ENCODE peak calls at places on chromosomes 16 and 17, in ten cellular contexts. O is A549, B is activated B cell treated with CpG ODN at 0.5 μM for 24 hours, W is stomach, T is cardiac muscle cell, L is neural progenitor cell, D is kidney epithelial cell, J is coronary artery, Z is heart left ventricle, Q is sigmoid colon. E is an unnamed sample.

GRCh38 chr17:77619851-77620250 is 338.7 kb upstream of the TNRC6C start:
- DNase-seq in T (no peak), Q (peak; percentile 7), B (no peak), Z (no peak), W (no peak), J (no peak), D (no peak), O (peak; percentile 45), L (no peak), E (no peak)

GRCh38 chr16:46732561-46732960 is 15.6 kb downstream of the MYLK3 start:
- DNase-seq in B (no peak), Q (no peak), D (no peak), O (no peak), J (peak; percentile 62), T (no peak), L (no peak), Z (no peak), W (no peak), E (no peak)

GRCh38 chr17:5587431-5588032 is 3.2 kb upstream of the NLRP1 start:
- DNase-seq in B (no peak), Z (no peak), T (peak; percentile 79), Q (no peak), D (no peak), L (peak; percentile 85), W (no peak), J (no peak), O (peak; percentile 79), E (no peak)

GRCh38 chr17:45311762-45312476 is 4.9 kb downstream of the MAP3K14 start:
- DNase-seq in O (peak; percentile 59), J (no peak), L (no peak), D (peak; percentile 87), T (peak; percentile 27), Q (peak; percentile 86), Z (peak; percentile 74), W (peak; percentile 82), B (no peak), E (no peak)

GRCh38 chr17:40502716-40503115 is 1.3 kb upstream of the TNS4 start:
- DNase-seq in T (no peak), W (no peak), O (no peak), Q (peak; percentile 52), B (no peak), J (no peak), D (no peak), Z (no peak), L (no peak), E (no peak)

GRCh38 chr17:9307313-9307998 is 268.2 kb downstream of the STX8 start:
- DNase-seq in J (no peak), D (no peak), L (peak; percentile 24), B (no peak), T (no peak), Z (no peak), W (no peak), O (no peak), Q (no peak), E (no peak)

GRCh38 chr17:32909787-32910369 is 18.1 kb upstream of the TMEM98 start:
- DNase-seq in L (peak; percentile 82), D (peak; percentile 66), B (peak; percentile 22), Q (peak; percentile 79), W (peak; percentile 90), J (peak; percentile 84), O (peak; percentile 86), T (peak; percentile 87), Z (no peak), E (no peak)

GRCh38 chr16:10362077-10362863 is 23.6 kb upstream of the ATF7IP2 start:
- DNase-seq in D (no peak), L (no peak), Z (no peak), Q (no peak), B (no peak), W (no peak), T (no peak), J (no peak), O (no peak), E (no peak)

GRCh38 chr16:74999208-74999682 is 421 bp downstream of the ZNRF1 start:
- DNase-seq in Q (peak; percentile 73), Z (peak; percentile 68), J (no peak), T (no peak), O (no peak), L (no peak), D (no peak), B (peak; percentile 45), W (no peak), E (no peak)

GRCh38 chr17:63190821-63191220 is 224.8 kb downstream of the TANC2 start:
- DNase-seq in W (no peak), D (no peak), J (no peak), T (no peak), L (no peak), Z (no peak), B (no peak), Q (no peak), O (no peak), E (no peak)

GRCh38 chr17:61396586-61397085 is 3.0 kb upstream of the TBX2 start:
- DNase-seq in B (no peak), Q (no peak), O (no peak), T (peak; percentile 61), J (no peak), Z (no peak), W (no peak), L (no peak), D (no peak), E (no peak)

GRCh38 chr16:3744018-3744417 is 26.7 kb upstream of the TRAP1 start:
- DNase-seq in W (no peak), Z (no peak), L (no peak), T (no peak), J (no peak), D (no peak), B (no peak), O (no peak), Q (peak; percentile 46), E (no peak)
- TF ChIP-seq CTCF in W (no peak), Z (no peak), L (no peak), T (no peak), J (no peak), D (no peak), B (no peak), O (no peak), Q (no peak), E (no peak)

DNA sequence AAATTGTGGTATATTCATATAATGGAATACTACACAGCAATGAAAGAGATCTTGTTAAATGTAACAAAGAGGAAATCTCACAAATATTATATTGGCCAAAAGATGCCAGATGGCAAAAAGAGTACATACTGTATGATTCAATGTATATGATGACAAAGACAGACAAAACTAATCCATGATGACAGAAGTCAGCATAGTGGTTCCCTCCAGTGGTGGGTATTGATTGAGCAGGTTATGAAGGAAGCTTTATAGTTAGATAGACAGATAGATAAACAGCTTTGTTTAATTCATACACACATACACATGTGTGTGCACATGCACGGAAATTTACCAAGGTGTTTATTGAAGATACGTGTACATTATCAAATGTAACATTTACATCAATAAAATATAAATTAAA is 74.4 kb upstream of the SMIM36 start:
- DNase-seq in O (no peak), Z (no peak), T (no peak), B (no peak), D (no peak), W (no peak), L (no peak), J (no peak), Q (no peak), E (no peak)
- TF ChIP-seq CTCF in O (no peak), Z (no peak), T (no peak), B (no peak), D (no peak), W (no peak), L (no peak), J (no peak), Q (no peak), E (peak; percentile 46)

GRCh38 chr16:49952386-49952785 is 72.6 kb upstream of the CNEP1R1 start:
- DNase-seq in W (no peak), L (no peak), T (no peak), D (peak; percentile 21), B (no peak), O (peak; percentile 16), Q (peak; percentile 2), Z (no peak), J (no peak), E (no peak)

GRCh38 chr16:49947907-49948678 is 76.9 kb upstream of the CNEP1R1 start:
- DNase-seq in Q (no peak), B (no peak), L (no peak), O (no peak), W (no peak), T (no peak), Z (no peak), D (no peak), J (no peak), E (no peak)

GRCh38 chr16:49956915-49957314 is 68.1 kb upstream of the CNEP1R1 start:
- DNase-seq in J (no peak), B (no peak), W (no peak), L (no peak), Q (no peak), D (no peak), O (no peak), Z (no peak), T (no peak), E (no peak)

GRCh38 chr16:49951568-49952195 is 73.3 kb upstream of the CNEP1R1 start:
- DNase-seq in Q (peak; percentile 24), W (no peak), O (peak; percentile 4), Z (no peak), D (no peak), L (no peak), T (no peak), J (no peak), B (no peak), E (no peak)

DNA sequence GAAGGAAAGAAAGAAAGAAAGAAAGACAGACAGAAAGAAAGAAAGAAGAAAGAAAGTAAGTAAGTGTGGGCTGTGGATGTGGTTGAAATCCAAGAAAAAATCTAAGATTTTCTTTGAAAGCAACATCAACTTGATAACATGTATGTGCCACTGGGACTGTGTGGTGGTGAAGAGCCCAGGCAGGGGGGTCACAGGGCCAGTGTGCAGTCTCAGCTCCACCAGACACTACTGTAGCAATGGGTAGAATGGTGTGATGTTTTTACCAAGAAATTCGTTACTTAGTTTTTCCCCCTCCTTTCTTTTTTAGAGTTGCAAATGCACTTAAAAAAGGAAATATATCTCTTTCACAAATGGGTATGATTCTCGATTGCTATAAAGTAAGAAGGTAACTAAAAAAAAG is 71.9 kb upstream of the CNEP1R1 start:
- DNase-seq in B (no peak), W (no peak), O (no peak), D (no peak), T (no peak), J (no peak), Z (no peak), Q (no peak), L (no peak), E (no peak)
- TF ChIP-seq CTCF in B (no peak), W (no peak), O (no peak), D (no peak), T (no peak), J (no peak), Z (no peak), Q (no peak), L (no peak), E (no peak)

DNA sequence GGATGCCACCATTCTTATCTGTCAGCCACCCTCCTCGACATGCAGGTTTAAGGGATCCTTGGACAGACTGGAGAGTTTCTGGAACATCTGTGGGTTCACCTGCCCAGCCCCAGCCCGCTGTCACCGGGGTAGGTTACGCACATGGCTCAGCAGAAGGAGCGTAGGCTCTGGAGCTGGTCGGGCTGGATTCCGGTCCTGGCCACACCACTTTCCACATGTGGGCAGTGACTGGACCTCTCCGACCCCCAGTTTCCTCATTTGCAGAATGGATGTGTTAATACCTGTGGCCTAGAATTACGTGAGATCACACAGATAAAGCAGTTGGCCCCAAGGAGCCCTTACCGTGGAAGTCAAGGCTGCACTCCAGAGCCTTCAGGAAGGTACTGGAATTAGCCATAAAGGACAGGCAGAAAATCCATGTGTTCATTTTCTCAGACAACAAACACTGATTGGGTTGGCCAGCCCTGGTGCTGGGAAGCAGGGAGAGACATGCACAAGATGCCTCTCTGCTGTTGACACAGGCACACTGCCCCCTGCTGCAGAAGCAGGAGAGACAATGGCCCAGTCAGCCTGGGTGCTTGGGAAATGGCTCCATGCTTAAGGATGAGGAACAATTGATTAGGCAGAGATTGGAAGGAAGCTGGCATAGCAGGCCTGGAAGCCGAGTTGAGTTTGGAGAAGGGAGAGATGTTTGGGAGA is 58.8 kb downstream of the SF3B3 start:
- DNase-seq in Z (no peak), T (no peak), J (no peak), B (no peak), Q (no peak), L (peak; percentile 37), W (no peak), O (no peak), D (no peak), E (no peak)
- TF ChIP-seq CTCF in Z (no peak), T (peak; percentile 31), J (no peak), B (no peak), Q (no peak), L (peak; percentile 39), W (no peak), O (no peak), D (peak; percentile 5), E (no peak)